ENCODE peak calls at places on chromosomes 16 and 17, in eight cellular contexts. O is NAMALWA; J is naive thymus-derived CD4-positive, alpha-beta T cell; U is stimulated activated CD4-positive, alpha-beta T cell treated with anti-CD3 and anti-CD28 coated beads, Interleukin-4, amount 100 ng/mL, for 4 hours; C is MCF 10A; Q is Caco-2; Y is EH; X is fibroblast of pulmonary artery. T is an unnamed sample.

GRCh38 chr17:19313746-19314651 is 48.5 kb downstream of the B9D1 start:
- DNase-seq in C (no peak), U (no peak), X (peak), J (no peak), Q (no peak), Y (no peak), O (no peak), T (no peak)

GRCh38 chr17:61474235-61474927 is 22.2 kb downstream of the TBX4 start:
- DNase-seq in Y (peak), C (peak), U (no peak), J (no peak), O (no peak), Q (no peak), X (no peak), T (no peak)

GRCh38 chr17:1905190-1905919 is 75.5 kb downstream of the RPA1 start:
- DNase-seq in U (no peak), X (no peak), J (no peak), C (no peak), O (no peak), Q (no peak), Y (no peak), T (peak)

GRCh38 chr17:14098246-14098645 is 28.9 kb downstream of the COX10 start:
- DNase-seq in Y (no peak), C (peak), O (no peak), U (no peak), X (no peak), Q (peak), J (no peak), T (no peak)

GRCh38 chr17:41548844-41549595 is 20.9 kb upstream of the KRT19 start:
- DNase-seq in C (peak), U (peak), Y (peak), Q (peak), O (peak), J (peak), X (peak), T (peak)

GRCh38 chr17:6365187-6365943 is 69.6 kb downstream of the AIPL1 start:
- DNase-seq in C (peak), J (no peak), Y (peak), O (no peak), U (no peak), Q (no peak), X (peak), T (no peak)

GRCh38 chr17:73833779-73834613 is 189.8 kb upstream of the SDK2 start:
- DNase-seq in Q (no peak), Y (no peak), O (no peak), U (no peak), J (no peak), X (no peak), C (no peak), T (no peak)

GRCh38 chr17:44314869-44315661 is 6.7 kb downstream of the RUNDC3A start:
- DNase-seq in O (no peak), U (peak), C (no peak), Q (peak), J (peak), X (peak), Y (peak), T (no peak)

GRCh38 chr16:3207086-3207953 is 19.3 kb downstream of the OR1F1 start:
- DNase-seq in X (no peak), C (no peak), Y (no peak), U (no peak), J (no peak), O (no peak), Q (no peak), T (no peak)

GRCh38 chr16:1789643-1790045 is 3.9 kb downstream of the IGFALS start:
- DNase-seq in O (no peak), X (no peak), Y (no peak), U (no peak), C (no peak), Q (no peak), J (no peak), T (no peak)

GRCh38 chr16:56199164-56199563 is 7.9 kb downstream of the GNAO1 start:
- DNase-seq in J (no peak), O (no peak), Y (no peak), U (no peak), X (no peak), C (no peak), Q (no peak), T (no peak)

GRCh38 chr16:3182608-3183444 is 5.2 kb upstream of the OR1F1 start:
- DNase-seq in Y (peak), O (no peak), C (peak), X (peak), U (no peak), Q (no peak), J (peak), T (no peak)

GRCh38 chr16:9053006-9053601 is 38.3 kb upstream of the HAPSTR1 start:
- DNase-seq in O (peak), U (no peak), J (no peak), X (peak), Y (peak), Q (peak), C (peak), T (peak)

GRCh38 chr17:73151888-73152633 is 12.7 kb upstream of the SSTR2 start:
- DNase-seq in C (no peak), Y (no peak), O (no peak), U (no peak), X (no peak), J (no peak), Q (peak), T (no peak)

GRCh38 chr16:28549301-28549899 is 4.3 kb upstream of the SGF29 start:
- DNase-seq in O (peak), U (peak), J (peak), Y (peak), Q (peak), C (peak), X (peak), T (no peak)

GRCh38 chr17:74042744-74043486 is 160.6 kb upstream of the RPL38 start:
- DNase-seq in U (peak), O (no peak), J (no peak), C (peak), Y (peak), Q (no peak), X (peak), T (no peak)